ENCODE peak calls at places on chromosomes 7 and 10, in four cellular contexts. One of them, this sample, is unnamed.

GRCh38 chr7:2098056-2098455 is 134.7 kb downstream of the MAD1L1 start:
- DNase-seq in AG10803: no peak
- DNase-seq in astrocyte of the spinal cord: no peak
- DNase-seq in AG04449: no peak
- DNase-seq in this sample: no peak

GRCh38 chr10:8224591-8224990 is 170.1 kb downstream of the GATA3 start:
- DNase-seq in AG10803: no peak
- DNase-seq in AG04449: no peak
- DNase-seq in astrocyte of the spinal cord: no peak
- DNase-seq in this sample: no peak

GRCh38 chr10:75640803-75641202 is 209.4 kb downstream of the LRMDA start:
- DNase-seq in AG10803: no peak
- DNase-seq in astrocyte of the spinal cord: no peak
- DNase-seq in AG04449: no peak
- DNase-seq in this sample: no peak

GRCh38 chr10:89846276-89846630 is 144.9 kb downstream of the KIF20B start:
- DNase-seq in astrocyte of the spinal cord: no peak
- DNase-seq in AG04449: no peak
- DNase-seq in AG10803: no peak
- DNase-seq in this sample: no peak

GRCh38 chr10:52951819-52952218 is 179.2 kb upstream of the MBL2 start:
- DNase-seq in AG04449: no peak
- DNase-seq in astrocyte of the spinal cord: peak
- DNase-seq in AG10803: no peak
- DNase-seq in this sample: peak

GRCh38 chr10:47116445-47116844 is 183.6 kb upstream of the GDF10 start:
- DNase-seq in AG10803: peak
- DNase-seq in astrocyte of the spinal cord: no peak
- DNase-seq in AG04449: no peak
- DNase-seq in this sample: no peak

GRCh38 chr7:44700322-44700721 is 48.3 kb upstream of the ZMIZ2 start:
- DNase-seq in AG10803: no peak
- DNase-seq in AG04449: no peak
- DNase-seq in astrocyte of the spinal cord: no peak
- DNase-seq in this sample: no peak

GRCh38 chr10:72073677-72074412 is 14.5 kb downstream of the SPOCK2 start:
- DNase-seq in AG10803: no peak
- DNase-seq in AG04449: no peak
- DNase-seq in astrocyte of the spinal cord: no peak
- DNase-seq in this sample: no peak

GRCh38 chr7:112053405-112054069 is 152.7 kb downstream of the DOCK4 start:
- DNase-seq in AG10803: no peak
- DNase-seq in astrocyte of the spinal cord: no peak
- DNase-seq in AG04449: no peak
- DNase-seq in this sample: no peak

GRCh38 chr7:159063046-159063840 is 81.4 kb downstream of the VIPR2 start:
- DNase-seq in astrocyte of the spinal cord: no peak
- DNase-seq in AG10803: no peak
- DNase-seq in AG04449: no peak
- DNase-seq in this sample: no peak

GRCh38 chr10:63487990-63488389 is 22.2 kb upstream of the JMJD1C start:
- DNase-seq in AG04449: no peak
- DNase-seq in AG10803: no peak
- DNase-seq in astrocyte of the spinal cord: no peak
- DNase-seq in this sample: no peak

GRCh38 chr7:136874393-136875032 is 6.1 kb downstream of the CHRM2 start:
- DNase-seq in AG10803: peak
- DNase-seq in AG04449: no peak
- DNase-seq in astrocyte of the spinal cord: peak
- DNase-seq in this sample: no peak
- TF ChIP-seq CTCF in AG10803: peak
- TF ChIP-seq CTCF in AG04449: peak
- TF ChIP-seq CTCF in astrocyte of the spinal cord: peak
- TF ChIP-seq CTCF in this sample: peak

DNA sequence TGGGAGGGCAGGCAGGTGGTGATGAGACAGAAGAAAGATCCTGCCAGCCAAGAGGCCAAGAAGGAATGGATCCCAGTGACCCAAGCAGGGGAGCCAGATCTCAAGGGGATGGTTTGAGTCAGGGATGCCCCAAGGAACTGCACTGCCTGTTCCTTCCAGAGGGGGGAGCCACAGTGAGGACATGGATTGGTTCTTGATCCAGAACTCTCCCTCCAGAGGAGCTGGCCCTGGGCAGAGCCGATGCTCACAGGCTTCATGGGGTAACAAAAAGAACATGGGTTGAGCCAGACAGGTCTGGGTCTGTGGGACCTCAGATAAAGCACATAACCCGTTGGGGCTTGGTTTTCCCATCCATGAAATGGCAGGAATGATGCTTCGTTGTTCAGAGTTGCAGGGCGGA is 4.6 kb upstream of the DENND2A start:
- DNase-seq in AG10803: no peak
- DNase-seq in AG04449: no peak
- DNase-seq in astrocyte of the spinal cord: no peak
- DNase-seq in this sample: no peak
- TF ChIP-seq CTCF in AG10803: peak
- TF ChIP-seq CTCF in AG04449: peak
- TF ChIP-seq CTCF in astrocyte of the spinal cord: peak
- TF ChIP-seq CTCF in this sample: peak

GRCh38 chr10:124644771-124645170 is 99.4 kb downstream of the FAM53B start:
- DNase-seq in AG10803: no peak
- DNase-seq in AG04449: no peak
- DNase-seq in astrocyte of the spinal cord: no peak
- DNase-seq in this sample: no peak
- TF ChIP-seq CTCF in AG10803: no peak
- TF ChIP-seq CTCF in AG04449: no peak
- TF ChIP-seq CTCF in astrocyte of the spinal cord: no peak
- TF ChIP-seq CTCF in this sample: no peak

DNA sequence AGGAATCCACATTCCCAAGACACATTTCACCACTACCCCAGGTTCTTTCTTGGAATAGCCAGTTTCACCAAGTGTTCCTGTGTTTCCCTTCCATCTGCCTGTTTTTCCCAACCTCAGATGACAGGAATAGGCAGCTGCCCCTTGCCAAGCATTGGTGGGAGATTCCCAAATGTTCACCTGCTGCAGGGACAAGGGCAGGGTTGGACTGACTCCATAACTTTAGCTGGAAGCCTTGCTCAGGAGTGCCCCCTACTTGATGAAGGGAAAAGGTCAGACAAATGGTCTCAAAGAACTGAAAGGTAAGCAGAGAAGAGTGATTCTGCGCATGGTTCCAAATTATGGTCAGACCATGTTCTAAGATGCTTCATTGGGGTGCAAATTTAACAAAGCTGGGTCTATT is 45.1 kb upstream of the LYZL1 start:
- DNase-seq in AG10803: no peak
- DNase-seq in astrocyte of the spinal cord: no peak
- DNase-seq in AG04449: no peak
- DNase-seq in this sample: no peak
- TF ChIP-seq CTCF in AG10803: peak
- TF ChIP-seq CTCF in astrocyte of the spinal cord: peak
- TF ChIP-seq CTCF in AG04449: peak
- TF ChIP-seq CTCF in this sample: peak

GRCh38 chr7:9082203-9082602 is 648.8 kb downstream of the NXPH1 start:
- DNase-seq in AG10803: no peak
- DNase-seq in astrocyte of the spinal cord: no peak
- DNase-seq in AG04449: no peak
- DNase-seq in this sample: no peak

GRCh38 chr7:9083837-9084236 is 650.4 kb downstream of the NXPH1 start:
- DNase-seq in AG04449: no peak
- DNase-seq in astrocyte of the spinal cord: no peak
- DNase-seq in AG10803: no peak
- DNase-seq in this sample: peak
- TF ChIP-seq CTCF in AG04449: no peak
- TF ChIP-seq CTCF in astrocyte of the spinal cord: no peak
- TF ChIP-seq CTCF in AG10803: no peak
- TF ChIP-seq CTCF in this sample: peak

DNA sequence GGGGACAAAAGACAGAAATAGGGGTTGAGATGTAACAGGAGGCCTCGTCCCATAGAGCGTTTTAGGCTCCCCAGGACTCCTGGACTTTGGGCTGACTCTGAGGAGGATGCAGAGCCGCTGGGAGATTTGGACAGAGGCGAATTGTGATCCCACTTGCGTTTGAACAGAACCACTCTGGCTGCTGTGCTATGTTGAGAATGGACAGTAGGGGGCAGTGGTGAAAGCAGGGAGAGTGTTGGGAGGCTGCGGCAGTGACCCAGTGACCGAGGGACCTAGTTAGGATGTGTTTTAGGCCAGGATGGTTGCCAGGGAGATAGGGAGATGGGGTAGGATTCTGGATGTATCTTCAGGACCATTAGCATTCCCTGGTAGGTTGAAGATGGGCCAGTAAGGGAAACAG is 271.6 kb downstream of the CCDC3 start:
- DNase-seq in astrocyte of the spinal cord: no peak
- DNase-seq in AG04449: no peak
- DNase-seq in AG10803: no peak
- DNase-seq in this sample: no peak
- TF ChIP-seq CTCF in astrocyte of the spinal cord: peak
- TF ChIP-seq CTCF in AG04449: peak
- TF ChIP-seq CTCF in AG10803: peak
- TF ChIP-seq CTCF in this sample: peak

DNA sequence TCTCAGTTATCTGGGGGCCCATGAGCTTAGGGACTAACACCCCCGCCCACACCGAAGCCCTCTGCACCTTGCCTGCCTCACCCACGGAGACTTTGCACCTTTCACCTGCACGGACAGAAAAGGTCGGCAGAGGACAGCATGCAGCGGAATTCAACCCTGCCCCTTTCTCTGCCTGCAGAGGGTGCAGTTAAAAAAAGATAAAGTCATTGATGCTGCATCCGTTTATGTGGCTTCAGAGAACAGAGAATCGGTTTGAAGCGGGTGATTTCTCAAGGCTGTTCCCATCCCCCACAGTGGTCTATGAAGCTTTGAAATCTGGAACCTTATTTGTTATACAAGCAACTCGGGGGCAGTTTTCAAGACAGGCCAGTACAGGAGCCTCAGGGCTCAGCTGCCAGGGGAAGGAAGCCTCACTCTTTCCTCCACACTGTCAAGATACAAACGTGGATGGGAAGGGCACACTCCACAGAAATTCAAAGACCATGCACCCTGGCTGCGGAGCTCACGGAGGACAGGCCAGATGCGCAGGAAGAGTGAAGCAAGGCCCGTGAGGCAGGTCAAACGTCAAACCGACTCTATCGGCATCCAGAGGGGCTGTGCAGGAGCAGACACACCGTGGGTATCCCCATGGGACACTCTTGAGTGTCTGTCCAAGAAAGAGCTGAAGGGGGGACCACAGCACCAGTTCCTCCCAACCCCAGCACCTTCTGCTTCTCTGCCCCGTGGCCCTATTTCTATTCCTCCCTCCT is 66.3 kb downstream of the INSIG1 start:
- DNase-seq in AG04449: no peak
- DNase-seq in AG10803: no peak
- DNase-seq in astrocyte of the spinal cord: no peak
- DNase-seq in this sample: no peak
- TF ChIP-seq CTCF in AG04449: no peak
- TF ChIP-seq CTCF in AG10803: no peak
- TF ChIP-seq CTCF in astrocyte of the spinal cord: no peak
- TF ChIP-seq CTCF in this sample: no peak

DNA sequence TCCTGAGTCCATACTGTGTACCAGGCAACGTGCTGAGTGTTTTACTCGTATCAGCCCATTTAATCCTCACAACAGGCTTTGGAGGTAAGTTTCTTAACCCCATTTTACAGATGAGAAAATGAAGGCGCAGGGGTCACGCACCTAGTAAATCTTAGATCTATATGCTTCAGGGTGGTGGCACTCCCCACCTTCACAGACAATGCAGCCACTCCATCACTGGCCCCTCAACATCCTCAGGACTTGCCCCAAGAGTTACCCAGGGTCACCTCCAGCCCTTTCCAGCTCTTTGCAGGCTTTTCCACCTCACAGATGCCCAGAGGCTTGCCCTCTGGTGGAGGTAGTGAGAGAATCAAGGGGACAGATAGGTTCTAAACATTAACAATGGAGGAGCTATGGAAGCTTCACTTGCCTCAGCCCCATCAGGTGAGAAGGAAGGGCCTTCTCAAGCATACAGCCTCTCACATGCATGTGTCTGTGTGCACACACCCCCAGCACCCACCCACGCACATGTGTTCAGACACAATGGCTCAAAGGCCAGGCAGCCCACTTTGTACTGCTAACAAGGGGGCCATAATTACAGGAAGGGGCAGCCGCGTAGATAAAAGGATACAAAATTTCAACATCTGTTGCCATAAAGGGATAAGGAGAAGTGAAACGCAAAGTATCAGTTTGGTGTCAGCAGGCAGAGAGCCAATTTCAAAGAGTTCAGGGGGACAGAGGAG is 29.1 kb downstream of the DPCD start:
- DNase-seq in astrocyte of the spinal cord: no peak
- DNase-seq in AG04449: no peak
- DNase-seq in AG10803: no peak
- DNase-seq in this sample: no peak
- TF ChIP-seq CTCF in astrocyte of the spinal cord: no peak
- TF ChIP-seq CTCF in AG04449: no peak
- TF ChIP-seq CTCF in AG10803: no peak
- TF ChIP-seq CTCF in this sample: peak

GRCh38 chr7:127588697-127589482 is 679 bp downstream of the ARF5 start:
- DNase-seq in AG04449: no peak
- DNase-seq in astrocyte of the spinal cord: peak
- DNase-seq in AG10803: peak
- DNase-seq in this sample: peak
- TF ChIP-seq CTCF in AG04449: peak
- TF ChIP-seq CTCF in astrocyte of the spinal cord: peak
- TF ChIP-seq CTCF in AG10803: peak
- TF ChIP-seq CTCF in this sample: peak

GRCh38 chr7:55285665-55286064 is 79.5 kb upstream of the LANCL2 start:
- DNase-seq in AG10803: no peak
- DNase-seq in astrocyte of the spinal cord: no peak
- DNase-seq in AG04449: no peak
- DNase-seq in this sample: no peak

GRCh38 chr7:55286666-55287065 is 78.5 kb upstream of the LANCL2 start:
- DNase-seq in AG04449: no peak
- DNase-seq in AG10803: no peak
- DNase-seq in astrocyte of the spinal cord: no peak
- DNase-seq in this sample: no peak

DNA sequence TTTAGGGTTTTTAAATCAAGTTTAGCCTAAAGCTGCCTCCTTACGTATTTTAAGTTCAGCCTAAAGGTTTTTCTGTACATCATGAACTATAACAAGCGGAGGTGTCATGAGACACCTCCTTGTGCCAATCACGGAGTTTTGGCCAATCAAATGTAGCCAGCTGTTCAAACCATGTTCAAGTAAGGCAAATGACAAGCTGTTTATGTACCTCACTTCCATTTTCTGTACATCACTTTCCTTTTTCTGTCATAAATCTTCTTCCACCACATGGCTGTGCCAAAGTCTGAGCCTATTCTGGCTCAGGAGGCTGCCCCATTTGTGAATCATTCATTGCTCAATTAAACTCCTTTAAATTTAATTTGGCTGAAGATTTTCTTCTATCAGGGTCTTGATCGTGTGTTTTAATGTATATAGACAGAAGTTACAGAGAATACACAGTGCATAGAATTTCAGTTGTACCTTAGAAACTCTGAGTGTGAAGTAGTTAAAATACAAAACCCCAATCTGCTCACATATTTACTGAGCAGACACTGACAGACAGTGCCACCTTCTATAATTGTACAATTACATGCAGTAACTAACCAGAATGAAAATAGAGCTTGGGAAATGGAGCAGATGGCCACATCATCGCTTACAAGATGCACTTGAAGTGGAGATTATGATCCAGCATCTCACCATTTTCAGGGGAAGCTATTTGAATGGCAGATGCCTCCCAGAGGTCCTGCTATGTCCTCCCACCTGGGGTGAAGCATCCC is 76.9 kb upstream of the LANCL2 start:
- DNase-seq in AG10803: no peak
- DNase-seq in astrocyte of the spinal cord: no peak
- DNase-seq in AG04449: no peak
- DNase-seq in this sample: no peak
- TF ChIP-seq CTCF in AG10803: no peak
- TF ChIP-seq CTCF in astrocyte of the spinal cord: no peak
- TF ChIP-seq CTCF in AG04449: no peak
- TF ChIP-seq CTCF in this sample: no peak

This sample was measured in retinal pigment epithelial cell.